ENCODE peak calls at places on chromosome 20, in five cellular contexts. U is SK-MEL-5, M is iris pigment epithelial cell, K is NCI-H748 treated with DMSO at 0.1 percent for 48 hours, N is HCT116. T is an unnamed sample.

GRCh38 chr20:47330933-47331708 is 25.4 kb downstream of the ZMYND8 start:
- DNase-seq in N (peak), K (no peak), U (no peak), M (peak), T (peak)

GRCh38 chr20:58755751-58756524 is 63.3 kb downstream of the NPEPL1 start:
- DNase-seq in N (no peak), M (no peak), K (no peak), U (no peak), T (no peak)

GRCh38 chr20:34559311-34560140 is 1.0 kb downstream of the MAP1LC3A start:
- DNase-seq in N (no peak), U (no peak), K (no peak), M (no peak), T (no peak)

GRCh38 chr20:50187403-50188051 is 3.1 kb upstream of the CEBPB start:
- DNase-seq in N (no peak), M (peak), K (no peak), U (no peak), T (peak)

GRCh38 chr20:59335401-59335800 is 35.0 kb downstream of the EDN3 start:
- DNase-seq in U (no peak), M (no peak), N (no peak), K (no peak), T (no peak)

GRCh38 chr20:18672826-18673225 is 85.0 kb downstream of the DTD1 start:
- DNase-seq in U (no peak), M (no peak), K (no peak), N (no peak), T (no peak)

GRCh38 chr20:63123326-63123725 is 92.6 kb downstream of the YTHDF1 start:
- DNase-seq in N (no peak), K (no peak), M (no peak), U (no peak), T (no peak)

GRCh38 chr20:825710-826421 is 7.6 kb upstream of the FAM110A start:
- DNase-seq in N (no peak), U (peak), M (no peak), K (no peak), T (no peak)

GRCh38 chr20:35772563-35773058 is 796 bp downstream of the PHF20 start:
- DNase-seq in U (no peak), K (no peak), N (no peak), M (no peak), T (no peak)

GRCh38 chr20:41352106-41352505 is 11.5 kb downstream of the LPIN3 start:
- DNase-seq in U (no peak), M (no peak), K (no peak), N (no peak), T (no peak)

GRCh38 chr20:19695081-19695480 is 63.0 kb upstream of the RIN2 start:
- DNase-seq in N (no peak), M (no peak), K (no peak), U (no peak), T (no peak)

GRCh38 chr20:45433316-45433715 is 17.4 kb downstream of the PIGT start:
- DNase-seq in U (no peak), M (peak), K (no peak), N (no peak), T (peak)

T was measured in amniotic epithelial cell.